ENCODE peak calls at places on chromosomes 16 and 17, in ten cellular contexts. One of them, this sample, is unnamed. For H3K4me1, the result is how much of the 10 kb centered on the place peaks cover.

GRCh38 chr16:78576941-78577340 is 477.5 kb downstream of the WWOX start:
- DNase-seq in PC-3: peak
- DNase-seq in heart left ventricle: no peak
- DNase-seq in heart right ventricle: no peak
- DNase-seq in left lung: no peak
- DNase-seq in transverse colon: no peak
- DNase-seq in mucosa of descending colon: no peak
- DNase-seq in neural progenitor cell: no peak
- DNase-seq in osteoblast: no peak
- DNase-seq in ovary: no peak
- DNase-seq in this sample: no peak

GRCh38 chr16:66933776-66934137 is 445 bp downstream of the CIAO2B start:
- DNase-seq in PC-3: peak
- DNase-seq in heart left ventricle: no peak
- DNase-seq in heart right ventricle: no peak
- DNase-seq in left lung: no peak
- DNase-seq in transverse colon: no peak
- DNase-seq in mucosa of descending colon: peak
- DNase-seq in neural progenitor cell: no peak
- DNase-seq in osteoblast: no peak
- DNase-seq in ovary: no peak
- DNase-seq in this sample: no peak

GRCh38 chr17:9538626-9539025 is 37.0 kb downstream of the STX8 start:
- DNase-seq in PC-3: no peak
- DNase-seq in heart left ventricle: no peak
- DNase-seq in heart right ventricle: no peak
- DNase-seq in left lung: no peak
- DNase-seq in transverse colon: no peak
- DNase-seq in mucosa of descending colon: no peak
- DNase-seq in neural progenitor cell: peak
- DNase-seq in osteoblast: peak
- DNase-seq in ovary: no peak
- DNase-seq in this sample: no peak

GRCh38 chr17:81524865-81525159 is 3.4 kb upstream of the FSCN2 start:
- DNase-seq in PC-3: no peak
- DNase-seq in heart left ventricle: peak
- DNase-seq in heart right ventricle: peak
- DNase-seq in left lung: no peak
- DNase-seq in transverse colon: no peak
- DNase-seq in mucosa of descending colon: no peak
- DNase-seq in neural progenitor cell: no peak
- DNase-seq in osteoblast: no peak
- DNase-seq in ovary: no peak
- DNase-seq in this sample: peak

GRCh38 chr17:33209671-33210070 is 83.4 kb downstream of the ASIC2 start:
- DNase-seq in PC-3: no peak
- DNase-seq in heart left ventricle: no peak
- DNase-seq in heart right ventricle: no peak
- DNase-seq in left lung: no peak
- DNase-seq in transverse colon: no peak
- DNase-seq in mucosa of descending colon: no peak
- DNase-seq in neural progenitor cell: no peak
- DNase-seq in osteoblast: no peak
- DNase-seq in ovary: no peak
- DNase-seq in this sample: no peak

GRCh38 chr17:17386143-17386800 is 83.1 kb downstream of the NT5M start:
- DNase-seq in PC-3: no peak
- DNase-seq in heart left ventricle: peak
- DNase-seq in heart right ventricle: peak
- DNase-seq in left lung: no peak
- DNase-seq in transverse colon: no peak
- DNase-seq in mucosa of descending colon: no peak
- DNase-seq in neural progenitor cell: no peak
- DNase-seq in osteoblast: peak
- DNase-seq in ovary: no peak
- DNase-seq in this sample: no peak

GRCh38 chr16:10181196-10182162 is 749 bp downstream of the GRIN2A start:
- DNase-seq in PC-3: peak
- DNase-seq in heart left ventricle: peak
- DNase-seq in heart right ventricle: peak
- DNase-seq in left lung: peak
- DNase-seq in transverse colon: peak
- DNase-seq in mucosa of descending colon: peak
- DNase-seq in neural progenitor cell: peak
- DNase-seq in osteoblast: peak
- DNase-seq in ovary: peak
- DNase-seq in this sample: peak

GRCh38 chr16:11487289-11487688 is 99.4 kb downstream of the LITAF start:
- DNase-seq in PC-3: no peak
- DNase-seq in heart left ventricle: no peak
- DNase-seq in heart right ventricle: no peak
- DNase-seq in left lung: no peak
- DNase-seq in transverse colon: no peak
- DNase-seq in mucosa of descending colon: no peak
- DNase-seq in neural progenitor cell: no peak
- DNase-seq in osteoblast: peak
- DNase-seq in ovary: no peak
- DNase-seq in this sample: no peak

GRCh38 chr16:88484505-88485365 is 31.7 kb downstream of the ZFPM1 start:
- DNase-seq in PC-3: no peak
- DNase-seq in heart left ventricle: no peak
- DNase-seq in heart right ventricle: no peak
- DNase-seq in left lung: no peak
- DNase-seq in transverse colon: peak
- DNase-seq in mucosa of descending colon: peak
- DNase-seq in neural progenitor cell: no peak
- DNase-seq in osteoblast: no peak
- DNase-seq in ovary: no peak
- DNase-seq in this sample: no peak

GRCh38 chr17:71287246-71287828 is 833.5 kb upstream of the SOX9 start:
- DNase-seq in PC-3: no peak
- DNase-seq in heart left ventricle: no peak
- DNase-seq in heart right ventricle: no peak
- DNase-seq in left lung: no peak
- DNase-seq in transverse colon: peak
- DNase-seq in mucosa of descending colon: no peak
- DNase-seq in neural progenitor cell: no peak
- DNase-seq in osteoblast: peak
- DNase-seq in ovary: no peak
- DNase-seq in this sample: no peak

GRCh38 chr17:58641937-58642336 is 49.9 kb downstream of the TEX14 start:
- DNase-seq in PC-3: no peak
- DNase-seq in heart left ventricle: no peak
- DNase-seq in heart right ventricle: no peak
- DNase-seq in left lung: no peak
- DNase-seq in transverse colon: no peak
- DNase-seq in mucosa of descending colon: no peak
- DNase-seq in neural progenitor cell: no peak
- DNase-seq in osteoblast: no peak
- DNase-seq in ovary: no peak
- DNase-seq in this sample: no peak

GRCh38 chr16:54687043-54687655 is 243.5 kb upstream of the IRX5 start:
- DNase-seq in PC-3: no peak
- DNase-seq in heart left ventricle: no peak
- DNase-seq in heart right ventricle: no peak
- DNase-seq in left lung: no peak
- DNase-seq in transverse colon: no peak
- DNase-seq in mucosa of descending colon: no peak
- DNase-seq in neural progenitor cell: no peak
- DNase-seq in osteoblast: no peak
- DNase-seq in ovary: no peak
- DNase-seq in this sample: no peak

GRCh38 chr17:73104450-73104849 is 12.0 kb upstream of the SLC39A11 start:
- DNase-seq in PC-3: no peak
- DNase-seq in heart left ventricle: no peak
- DNase-seq in heart right ventricle: no peak
- DNase-seq in left lung: no peak
- DNase-seq in transverse colon: no peak
- DNase-seq in mucosa of descending colon: no peak
- DNase-seq in neural progenitor cell: no peak
- DNase-seq in osteoblast: no peak
- DNase-seq in ovary: no peak
- DNase-seq in this sample: no peak

GRCh38 chr17:2396568-2397246 is 4.2 kb downstream of the MNT start:
- DNase-seq in PC-3: peak
- DNase-seq in heart left ventricle: peak
- DNase-seq in heart right ventricle: peak
- DNase-seq in left lung: peak
- DNase-seq in transverse colon: peak
- DNase-seq in mucosa of descending colon: peak
- DNase-seq in neural progenitor cell: peak
- DNase-seq in osteoblast: peak
- DNase-seq in ovary: peak
- DNase-seq in this sample: peak

GRCh38 chr16:15897834-15898254 is 9.4 kb upstream of the CEP20 start:
- DNase-seq in PC-3: peak
- DNase-seq in heart left ventricle: no peak
- DNase-seq in heart right ventricle: no peak
- DNase-seq in left lung: no peak
- DNase-seq in transverse colon: no peak
- DNase-seq in mucosa of descending colon: no peak
- DNase-seq in neural progenitor cell: no peak
- DNase-seq in osteoblast: peak
- DNase-seq in ovary: no peak
- DNase-seq in this sample: no peak

GRCh38 chr17:78708510-78708973 is 73.5 kb downstream of the CYTH1 start:
- DNase-seq in PC-3: peak
- DNase-seq in heart left ventricle: peak
- DNase-seq in heart right ventricle: peak
- DNase-seq in left lung: peak
- DNase-seq in transverse colon: peak
- DNase-seq in mucosa of descending colon: peak
- DNase-seq in neural progenitor cell: peak
- DNase-seq in osteoblast: peak
- DNase-seq in ovary: peak
- DNase-seq in this sample: peak

GRCh38 chr16:57140866-57141668 is 44.8 kb downstream of the PSME3IP1 start:
- DNase-seq in PC-3: no peak
- DNase-seq in heart left ventricle: no peak
- DNase-seq in heart right ventricle: no peak
- DNase-seq in left lung: no peak
- DNase-seq in transverse colon: no peak
- DNase-seq in mucosa of descending colon: no peak
- DNase-seq in neural progenitor cell: no peak
- DNase-seq in osteoblast: peak
- DNase-seq in ovary: no peak
- DNase-seq in this sample: no peak

DNA sequence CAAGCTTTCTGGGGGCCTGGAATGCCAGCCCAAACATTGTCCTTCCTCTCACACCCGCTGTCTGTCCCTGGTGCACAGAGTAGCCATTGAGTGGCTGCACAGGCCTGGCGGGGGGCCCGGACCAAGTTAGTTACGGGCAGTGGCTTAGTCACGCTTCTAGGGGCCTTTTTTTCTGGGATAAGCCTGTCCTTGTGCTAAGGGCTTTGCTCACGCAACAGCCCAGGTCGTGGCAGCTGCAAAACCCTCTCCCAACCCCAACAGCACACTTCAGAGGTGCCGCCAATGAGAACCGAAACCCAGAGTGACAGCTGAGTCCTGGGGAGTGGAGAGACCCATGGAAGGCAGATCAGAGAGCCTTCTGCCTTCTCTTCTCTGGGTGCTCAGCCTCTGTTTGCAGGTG is 9.0 kb downstream of the WSCD1 start:
- DNase-seq in PC-3: no peak
- DNase-seq in heart left ventricle: no peak
- DNase-seq in heart right ventricle: no peak
- DNase-seq in left lung: no peak
- DNase-seq in transverse colon: no peak
- DNase-seq in mucosa of descending colon: no peak
- DNase-seq in neural progenitor cell: peak
- DNase-seq in osteoblast: no peak
- DNase-seq in ovary: no peak
- DNase-seq in this sample: no peak
- H3K4me1 ChIP-seq in PC-3: under half
- H3K4me1 ChIP-seq in heart left ventricle: under half
- H3K4me1 ChIP-seq in heart right ventricle: under half
- H3K4me1 ChIP-seq in left lung: under half
- H3K4me1 ChIP-seq in transverse colon: under half
- H3K4me1 ChIP-seq in mucosa of descending colon: under half
- H3K4me1 ChIP-seq in neural progenitor cell: under half
- H3K4me1 ChIP-seq in osteoblast: under half
- H3K4me1 ChIP-seq in ovary: under half
- H3K4me1 ChIP-seq in this sample: under half

DNA sequence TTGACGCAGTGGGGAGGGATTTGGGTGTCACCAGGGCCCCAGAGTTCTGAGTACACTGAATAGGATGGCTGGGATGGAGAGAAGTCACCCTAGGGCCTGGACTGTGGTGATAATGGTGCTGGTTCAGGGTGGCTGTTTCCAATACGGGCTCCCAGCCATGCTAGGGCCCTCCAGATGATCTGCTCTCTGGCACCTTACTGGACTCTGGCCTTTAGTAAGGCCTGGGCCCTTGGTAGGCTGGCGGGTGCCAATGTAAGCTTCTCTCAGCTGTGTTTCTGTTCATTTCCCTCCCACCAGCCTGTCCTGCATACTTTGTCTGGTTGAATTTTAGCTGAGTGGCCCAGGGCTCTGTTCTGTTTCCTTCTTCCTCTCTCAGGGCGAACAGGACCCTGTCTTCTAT is 2.8 kb downstream of the PLA2G15 start:
- DNase-seq in PC-3: no peak
- DNase-seq in heart left ventricle: no peak
- DNase-seq in heart right ventricle: no peak
- DNase-seq in left lung: no peak
- DNase-seq in transverse colon: no peak
- DNase-seq in mucosa of descending colon: no peak
- DNase-seq in neural progenitor cell: no peak
- DNase-seq in osteoblast: peak
- DNase-seq in ovary: no peak
- DNase-seq in this sample: no peak
- H3K4me3 ChIP-seq in PC-3: no peak
- H3K4me3 ChIP-seq in heart left ventricle: no peak
- H3K4me3 ChIP-seq in heart right ventricle: no peak
- H3K4me3 ChIP-seq in left lung: no peak
- H3K4me3 ChIP-seq in transverse colon: no peak
- H3K4me3 ChIP-seq in mucosa of descending colon: no peak
- H3K4me3 ChIP-seq in neural progenitor cell: no peak
- H3K4me3 ChIP-seq in osteoblast: no peak
- H3K4me3 ChIP-seq in ovary: no peak
- H3K4me3 ChIP-seq in this sample: peak

DNA sequence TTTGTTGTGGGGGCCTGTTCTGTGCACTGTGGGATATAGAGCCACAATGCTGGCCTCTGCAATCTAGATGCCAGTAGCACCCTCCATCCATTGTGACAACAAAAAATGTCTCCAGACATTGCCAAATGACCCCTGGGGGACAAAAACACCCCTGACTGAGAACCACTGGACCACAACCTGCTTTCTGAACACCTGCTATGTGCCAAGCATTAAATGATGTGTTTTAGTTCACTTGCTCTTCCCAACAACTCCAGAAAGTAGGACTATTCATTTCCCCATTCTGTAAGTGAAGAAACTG is 367.0 kb upstream of the ERCC4 start:
- DNase-seq in PC-3: no peak
- DNase-seq in heart left ventricle: no peak
- DNase-seq in heart right ventricle: no peak
- DNase-seq in left lung: no peak
- DNase-seq in transverse colon: no peak
- DNase-seq in mucosa of descending colon: no peak
- DNase-seq in neural progenitor cell: no peak
- DNase-seq in osteoblast: no peak
- DNase-seq in ovary: no peak
- DNase-seq in this sample: no peak
- TF ChIP-seq CTCF in PC-3: no peak
- TF ChIP-seq CTCF in heart left ventricle: no peak
- TF ChIP-seq CTCF in heart right ventricle: no peak
- TF ChIP-seq CTCF in left lung: no peak
- TF ChIP-seq CTCF in transverse colon: no peak
- TF ChIP-seq CTCF in mucosa of descending colon: no peak
- TF ChIP-seq CTCF in neural progenitor cell: no peak
- TF ChIP-seq CTCF in osteoblast: no peak
- TF ChIP-seq CTCF in ovary: no peak
- TF ChIP-seq CTCF in this sample: no peak

GRCh38 chr17:31415640-31416502 is 24.4 kb downstream of the RAB11FIP4 start:
- DNase-seq in PC-3: no peak
- DNase-seq in heart left ventricle: no peak
- DNase-seq in heart right ventricle: no peak
- DNase-seq in left lung: no peak
- DNase-seq in transverse colon: no peak
- DNase-seq in mucosa of descending colon: peak
- DNase-seq in neural progenitor cell: no peak
- DNase-seq in osteoblast: no peak
- DNase-seq in ovary: no peak
- DNase-seq in this sample: no peak
- H3K4me1 ChIP-seq in PC-3: under half
- H3K4me1 ChIP-seq in heart left ventricle: under half
- H3K4me1 ChIP-seq in heart right ventricle: under half
- H3K4me1 ChIP-seq in left lung: under half
- H3K4me1 ChIP-seq in transverse colon: under half
- H3K4me1 ChIP-seq in mucosa of descending colon: under half
- H3K4me1 ChIP-seq in neural progenitor cell: half or more
- H3K4me1 ChIP-seq in osteoblast: under half
- H3K4me1 ChIP-seq in ovary: under half
- H3K4me1 ChIP-seq in this sample: under half